ENCODE peak calls at places on chromosome 2, in seven cellular contexts. One of them, this sample, is unnamed.

GRCh38 chr2:37720533-37721218 is 49.2 kb upstream of the CDC42EP3 start:
- DNase-seq in NCI-H510A treated with DMSO at 0.1 percent for 48 hours: no peak
- DNase-seq in A673: no peak
- DNase-seq in ELR: no peak
- DNase-seq in mesenchymal stem cell: no peak
- DNase-seq in putamen: no peak
- DNase-seq in fibroblast of mammary gland: peak
- DNase-seq in this sample: no peak

GRCh38 chr2:98891591-98891990 is 44.4 kb downstream of the CRACDL start:
- DNase-seq in NCI-H510A treated with DMSO at 0.1 percent for 48 hours: no peak
- DNase-seq in A673: no peak
- DNase-seq in ELR: no peak
- DNase-seq in mesenchymal stem cell: no peak
- DNase-seq in putamen: no peak
- DNase-seq in fibroblast of mammary gland: no peak
- DNase-seq in this sample: no peak

GRCh38 chr2:134218414-134218813 is 35.5 kb upstream of the MGAT5 start:
- DNase-seq in NCI-H510A treated with DMSO at 0.1 percent for 48 hours: no peak
- DNase-seq in A673: no peak
- DNase-seq in ELR: no peak
- DNase-seq in mesenchymal stem cell: no peak
- DNase-seq in putamen: no peak
- DNase-seq in fibroblast of mammary gland: no peak
- DNase-seq in this sample: no peak

GRCh38 chr2:10901160-10901559 is 10.6 kb upstream of the KCNF1 start:
- DNase-seq in NCI-H510A treated with DMSO at 0.1 percent for 48 hours: peak
- DNase-seq in A673: no peak
- DNase-seq in ELR: peak
- DNase-seq in mesenchymal stem cell: peak
- DNase-seq in putamen: no peak
- DNase-seq in fibroblast of mammary gland: peak
- DNase-seq in this sample: no peak

GRCh38 chr2:227013881-227014280 is 150.1 kb downstream of the COL4A4 start:
- DNase-seq in NCI-H510A treated with DMSO at 0.1 percent for 48 hours: no peak
- DNase-seq in A673: no peak
- DNase-seq in ELR: no peak
- DNase-seq in mesenchymal stem cell: no peak
- DNase-seq in putamen: no peak
- DNase-seq in fibroblast of mammary gland: no peak
- DNase-seq in this sample: no peak

GRCh38 chr2:143392358-143392757 is 263.1 kb downstream of the ARHGAP15 start:
- DNase-seq in NCI-H510A treated with DMSO at 0.1 percent for 48 hours: no peak
- DNase-seq in A673: no peak
- DNase-seq in ELR: no peak
- DNase-seq in mesenchymal stem cell: no peak
- DNase-seq in putamen: no peak
- DNase-seq in fibroblast of mammary gland: no peak
- DNase-seq in this sample: no peak

GRCh38 chr2:99035920-99036319 is 99.9 kb upstream of the CRACDL start:
- DNase-seq in NCI-H510A treated with DMSO at 0.1 percent for 48 hours: no peak
- DNase-seq in A673: no peak
- DNase-seq in ELR: peak
- DNase-seq in mesenchymal stem cell: no peak
- DNase-seq in putamen: peak
- DNase-seq in fibroblast of mammary gland: peak
- DNase-seq in this sample: no peak

GRCh38 chr2:4914551-4914950 is 777.6 kb upstream of the SOX11 start:
- DNase-seq in NCI-H510A treated with DMSO at 0.1 percent for 48 hours: no peak
- DNase-seq in A673: peak
- DNase-seq in ELR: no peak
- DNase-seq in mesenchymal stem cell: peak
- DNase-seq in putamen: no peak
- DNase-seq in fibroblast of mammary gland: peak
- DNase-seq in this sample: no peak

GRCh38 chr2:39455826-39456225 is 18.7 kb upstream of the MAP4K3 start:
- DNase-seq in NCI-H510A treated with DMSO at 0.1 percent for 48 hours: no peak
- DNase-seq in A673: no peak
- DNase-seq in ELR: peak
- DNase-seq in mesenchymal stem cell: peak
- DNase-seq in putamen: no peak
- DNase-seq in fibroblast of mammary gland: no peak
- DNase-seq in this sample: no peak

GRCh38 chr2:71935291-71935848 is 212.3 kb downstream of the CYP26B1 start:
- DNase-seq in NCI-H510A treated with DMSO at 0.1 percent for 48 hours: no peak
- DNase-seq in A673: no peak
- DNase-seq in ELR: peak
- DNase-seq in mesenchymal stem cell: peak
- DNase-seq in putamen: no peak
- DNase-seq in fibroblast of mammary gland: peak
- DNase-seq in this sample: peak

GRCh38 chr2:221943078-221943810 is 355.6 kb downstream of the PAX3 start:
- DNase-seq in NCI-H510A treated with DMSO at 0.1 percent for 48 hours: peak
- DNase-seq in A673: no peak
- DNase-seq in ELR: peak
- DNase-seq in mesenchymal stem cell: peak
- DNase-seq in putamen: no peak
- DNase-seq in fibroblast of mammary gland: peak
- DNase-seq in this sample: peak

GRCh38 chr2:155766342-155767115 is 566.0 kb downstream of the NR4A2 start:
- DNase-seq in NCI-H510A treated with DMSO at 0.1 percent for 48 hours: no peak
- DNase-seq in A673: no peak
- DNase-seq in ELR: no peak
- DNase-seq in mesenchymal stem cell: no peak
- DNase-seq in putamen: no peak
- DNase-seq in fibroblast of mammary gland: no peak
- DNase-seq in this sample: no peak

GRCh38 chr2:203802277-203803045 is 65.1 kb upstream of the CTLA4 start:
- DNase-seq in NCI-H510A treated with DMSO at 0.1 percent for 48 hours: no peak
- DNase-seq in A673: no peak
- DNase-seq in ELR: peak
- DNase-seq in mesenchymal stem cell: peak
- DNase-seq in putamen: no peak
- DNase-seq in fibroblast of mammary gland: peak
- DNase-seq in this sample: peak

GRCh38 chr2:116718451-116718850 is 1096.0 kb upstream of the DDX18 start:
- DNase-seq in NCI-H510A treated with DMSO at 0.1 percent for 48 hours: no peak
- DNase-seq in A673: no peak
- DNase-seq in ELR: no peak
- DNase-seq in mesenchymal stem cell: peak
- DNase-seq in putamen: no peak
- DNase-seq in fibroblast of mammary gland: no peak
- DNase-seq in this sample: no peak

GRCh38 chr2:168160897-168161296 is 86.5 kb downstream of the STK39 start:
- DNase-seq in NCI-H510A treated with DMSO at 0.1 percent for 48 hours: no peak
- DNase-seq in A673: peak
- DNase-seq in ELR: peak
- DNase-seq in mesenchymal stem cell: no peak
- DNase-seq in putamen: no peak
- DNase-seq in fibroblast of mammary gland: peak
- DNase-seq in this sample: no peak

GRCh38 chr2:86027196-86027912 is 78.3 kb downstream of the POLR1A start:
- DNase-seq in NCI-H510A treated with DMSO at 0.1 percent for 48 hours: no peak
- DNase-seq in A673: no peak
- DNase-seq in ELR: no peak
- DNase-seq in mesenchymal stem cell: no peak
- DNase-seq in putamen: no peak
- DNase-seq in fibroblast of mammary gland: no peak
- DNase-seq in this sample: no peak

GRCh38 chr2:11777886-11778415 is 31.5 kb downstream of the LPIN1 start:
- DNase-seq in NCI-H510A treated with DMSO at 0.1 percent for 48 hours: no peak
- DNase-seq in A673: no peak
- DNase-seq in ELR: no peak
- DNase-seq in mesenchymal stem cell: no peak
- DNase-seq in putamen: no peak
- DNase-seq in fibroblast of mammary gland: no peak
- DNase-seq in this sample: no peak

GRCh38 chr2:199458017-199458805 is 472 bp upstream of the SATB2 start:
- DNase-seq in NCI-H510A treated with DMSO at 0.1 percent for 48 hours: peak
- DNase-seq in A673: peak
- DNase-seq in ELR: peak
- DNase-seq in mesenchymal stem cell: no peak
- DNase-seq in putamen: no peak
- DNase-seq in fibroblast of mammary gland: peak
- DNase-seq in this sample: no peak

GRCh38 chr2:70851704-70852103 is 16.1 kb upstream of the CD207 start:
- DNase-seq in NCI-H510A treated with DMSO at 0.1 percent for 48 hours: no peak
- DNase-seq in A673: no peak
- DNase-seq in ELR: peak
- DNase-seq in mesenchymal stem cell: no peak
- DNase-seq in putamen: peak
- DNase-seq in fibroblast of mammary gland: peak
- DNase-seq in this sample: no peak

GRCh38 chr2:21422050-21422449 is 298.3 kb downstream of the TDRD15 start:
- DNase-seq in NCI-H510A treated with DMSO at 0.1 percent for 48 hours: peak
- DNase-seq in A673: peak
- DNase-seq in ELR: peak
- DNase-seq in mesenchymal stem cell: peak
- DNase-seq in putamen: no peak
- DNase-seq in fibroblast of mammary gland: no peak
- DNase-seq in this sample: no peak

GRCh38 chr2:240255811-240256703 is 115.6 kb upstream of the OTOS start:
- DNase-seq in NCI-H510A treated with DMSO at 0.1 percent for 48 hours: no peak
- DNase-seq in A673: no peak
- DNase-seq in ELR: no peak
- DNase-seq in mesenchymal stem cell: no peak
- DNase-seq in putamen: no peak
- DNase-seq in fibroblast of mammary gland: no peak
- DNase-seq in this sample: no peak

GRCh38 chr2:60998628-60999545 is 18.6 kb upstream of the PEX13 start:
- DNase-seq in NCI-H510A treated with DMSO at 0.1 percent for 48 hours: peak
- DNase-seq in A673: peak
- DNase-seq in ELR: peak
- DNase-seq in mesenchymal stem cell: peak
- DNase-seq in putamen: peak
- DNase-seq in fibroblast of mammary gland: peak
- DNase-seq in this sample: no peak

GRCh38 chr2:9945596-9945995 is 5.9 kb upstream of the GRHL1 start:
- DNase-seq in NCI-H510A treated with DMSO at 0.1 percent for 48 hours: no peak
- DNase-seq in A673: no peak
- DNase-seq in ELR: no peak
- DNase-seq in mesenchymal stem cell: peak
- DNase-seq in putamen: no peak
- DNase-seq in fibroblast of mammary gland: no peak
- DNase-seq in this sample: no peak